ENCODE peak calls at places on chromosomes 13 and 19, in nine cellular contexts. One of them, this sample, is unnamed.

GRCh38 chr19:54439174-54439851 is 9.7 kb upstream of the LENG8 start:
- DNase-seq in fibroblast of mammary gland: no peak
- DNase-seq in Right ventricle myocardium superior: no peak
- DNase-seq in NCI-H1694 treated with DMSO at 0.1 percent for 48 hours: peak
- DNase-seq in GM12892: no peak
- DNase-seq in brain microvascular endothelial cell: peak
- DNase-seq in T-cell: no peak
- DNase-seq in activated CD4-positive, alpha-beta T cell treated with anti-CD3 and anti-CD28 coated beads, Interleukin-2, amount 10 ng/mL, durations not matched to agents 7 days and 5 days: peak
- DNase-seq in progenitor cell of endocrine pancreas: no peak
- DNase-seq in this sample: peak

GRCh38 chr13:65642301-65642700 is 1587.8 kb downstream of the PCDH9 start:
- DNase-seq in fibroblast of mammary gland: no peak
- DNase-seq in Right ventricle myocardium superior: no peak
- DNase-seq in NCI-H1694 treated with DMSO at 0.1 percent for 48 hours: no peak
- DNase-seq in GM12892: no peak
- DNase-seq in brain microvascular endothelial cell: no peak
- DNase-seq in T-cell: no peak
- DNase-seq in activated CD4-positive, alpha-beta T cell treated with anti-CD3 and anti-CD28 coated beads, Interleukin-2, amount 10 ng/mL, durations not matched to agents 7 days and 5 days: no peak
- DNase-seq in progenitor cell of endocrine pancreas: no peak
- DNase-seq in this sample: no peak

GRCh38 chr13:111204438-111205177 is 89.5 kb downstream of the ARHGEF7 start:
- DNase-seq in fibroblast of mammary gland: peak
- DNase-seq in Right ventricle myocardium superior: peak
- DNase-seq in NCI-H1694 treated with DMSO at 0.1 percent for 48 hours: no peak
- DNase-seq in GM12892: no peak
- DNase-seq in brain microvascular endothelial cell: peak
- DNase-seq in T-cell: no peak
- DNase-seq in activated CD4-positive, alpha-beta T cell treated with anti-CD3 and anti-CD28 coated beads, Interleukin-2, amount 10 ng/mL, durations not matched to agents 7 days and 5 days: no peak
- DNase-seq in progenitor cell of endocrine pancreas: no peak
- DNase-seq in this sample: peak

GRCh38 chr19:13329766-13330165 is 176.5 kb downstream of the CACNA1A start:
- DNase-seq in fibroblast of mammary gland: no peak
- DNase-seq in Right ventricle myocardium superior: no peak
- DNase-seq in NCI-H1694 treated with DMSO at 0.1 percent for 48 hours: no peak
- DNase-seq in GM12892: no peak
- DNase-seq in brain microvascular endothelial cell: no peak
- DNase-seq in T-cell: no peak
- DNase-seq in activated CD4-positive, alpha-beta T cell treated with anti-CD3 and anti-CD28 coated beads, Interleukin-2, amount 10 ng/mL, durations not matched to agents 7 days and 5 days: no peak
- DNase-seq in progenitor cell of endocrine pancreas: no peak
- DNase-seq in this sample: peak

GRCh38 chr13:23488442-23488841 is 54.9 kb upstream of the SACS start:
- DNase-seq in fibroblast of mammary gland: no peak
- DNase-seq in Right ventricle myocardium superior: no peak
- DNase-seq in NCI-H1694 treated with DMSO at 0.1 percent for 48 hours: no peak
- DNase-seq in GM12892: no peak
- DNase-seq in brain microvascular endothelial cell: peak
- DNase-seq in T-cell: no peak
- DNase-seq in activated CD4-positive, alpha-beta T cell treated with anti-CD3 and anti-CD28 coated beads, Interleukin-2, amount 10 ng/mL, durations not matched to agents 7 days and 5 days: no peak
- DNase-seq in progenitor cell of endocrine pancreas: no peak
- DNase-seq in this sample: peak

GRCh38 chr13:94542917-94543316 is 53.0 kb downstream of the TGDS start:
- DNase-seq in fibroblast of mammary gland: no peak
- DNase-seq in Right ventricle myocardium superior: no peak
- DNase-seq in NCI-H1694 treated with DMSO at 0.1 percent for 48 hours: no peak
- DNase-seq in GM12892: no peak
- DNase-seq in brain microvascular endothelial cell: no peak
- DNase-seq in T-cell: no peak
- DNase-seq in activated CD4-positive, alpha-beta T cell treated with anti-CD3 and anti-CD28 coated beads, Interleukin-2, amount 10 ng/mL, durations not matched to agents 7 days and 5 days: no peak
- DNase-seq in progenitor cell of endocrine pancreas: no peak
- DNase-seq in this sample: no peak

GRCh38 chr13:113932060-113932459 is 41.8 kb downstream of the C13orf46 start:
- DNase-seq in fibroblast of mammary gland: no peak
- DNase-seq in Right ventricle myocardium superior: no peak
- DNase-seq in NCI-H1694 treated with DMSO at 0.1 percent for 48 hours: no peak
- DNase-seq in GM12892: no peak
- DNase-seq in brain microvascular endothelial cell: no peak
- DNase-seq in T-cell: no peak
- DNase-seq in activated CD4-positive, alpha-beta T cell treated with anti-CD3 and anti-CD28 coated beads, Interleukin-2, amount 10 ng/mL, durations not matched to agents 7 days and 5 days: no peak
- DNase-seq in progenitor cell of endocrine pancreas: no peak
- DNase-seq in this sample: no peak

GRCh38 chr19:47267350-47267759 is 7.3 kb upstream of the INAFM1 start:
- DNase-seq in fibroblast of mammary gland: peak
- DNase-seq in Right ventricle myocardium superior: no peak
- DNase-seq in NCI-H1694 treated with DMSO at 0.1 percent for 48 hours: no peak
- DNase-seq in GM12892: no peak
- DNase-seq in brain microvascular endothelial cell: no peak
- DNase-seq in T-cell: no peak
- DNase-seq in activated CD4-positive, alpha-beta T cell treated with anti-CD3 and anti-CD28 coated beads, Interleukin-2, amount 10 ng/mL, durations not matched to agents 7 days and 5 days: no peak
- DNase-seq in progenitor cell of endocrine pancreas: no peak
- DNase-seq in this sample: no peak

GRCh38 chr19:5250127-5250659 is 90.4 kb downstream of the PTPRS start:
- DNase-seq in fibroblast of mammary gland: no peak
- DNase-seq in Right ventricle myocardium superior: peak
- DNase-seq in NCI-H1694 treated with DMSO at 0.1 percent for 48 hours: no peak
- DNase-seq in GM12892: no peak
- DNase-seq in brain microvascular endothelial cell: no peak
- DNase-seq in T-cell: no peak
- DNase-seq in activated CD4-positive, alpha-beta T cell treated with anti-CD3 and anti-CD28 coated beads, Interleukin-2, amount 10 ng/mL, durations not matched to agents 7 days and 5 days: no peak
- DNase-seq in progenitor cell of endocrine pancreas: no peak
- DNase-seq in this sample: no peak

GRCh38 chr13:114068723-114069322 is 63.6 kb downstream of the RASA3 start:
- DNase-seq in fibroblast of mammary gland: peak
- DNase-seq in Right ventricle myocardium superior: peak
- DNase-seq in NCI-H1694 treated with DMSO at 0.1 percent for 48 hours: no peak
- DNase-seq in GM12892: no peak
- DNase-seq in brain microvascular endothelial cell: no peak
- DNase-seq in T-cell: no peak
- DNase-seq in activated CD4-positive, alpha-beta T cell treated with anti-CD3 and anti-CD28 coated beads, Interleukin-2, amount 10 ng/mL, durations not matched to agents 7 days and 5 days: no peak
- DNase-seq in progenitor cell of endocrine pancreas: no peak
- DNase-seq in this sample: peak

GRCh38 chr13:99545979-99546378 is 44.7 kb downstream of the TM9SF2 start:
- DNase-seq in fibroblast of mammary gland: no peak
- DNase-seq in Right ventricle myocardium superior: no peak
- DNase-seq in NCI-H1694 treated with DMSO at 0.1 percent for 48 hours: no peak
- DNase-seq in GM12892: no peak
- DNase-seq in brain microvascular endothelial cell: no peak
- DNase-seq in T-cell: no peak
- DNase-seq in activated CD4-positive, alpha-beta T cell treated with anti-CD3 and anti-CD28 coated beads, Interleukin-2, amount 10 ng/mL, durations not matched to agents 7 days and 5 days: no peak
- DNase-seq in progenitor cell of endocrine pancreas: no peak
- DNase-seq in this sample: no peak

GRCh38 chr13:67238277-67238859 is 8.2 kb upstream of the PCDH9 start:
- DNase-seq in fibroblast of mammary gland: peak
- DNase-seq in Right ventricle myocardium superior: no peak
- DNase-seq in NCI-H1694 treated with DMSO at 0.1 percent for 48 hours: peak
- DNase-seq in GM12892: no peak
- DNase-seq in brain microvascular endothelial cell: no peak
- DNase-seq in T-cell: no peak
- DNase-seq in activated CD4-positive, alpha-beta T cell treated with anti-CD3 and anti-CD28 coated beads, Interleukin-2, amount 10 ng/mL, durations not matched to agents 7 days and 5 days: no peak
- DNase-seq in progenitor cell of endocrine pancreas: no peak
- DNase-seq in this sample: peak

GRCh38 chr19:19599190-19599535 is 19.3 kb downstream of the PBX4 start:
- DNase-seq in fibroblast of mammary gland: no peak
- DNase-seq in Right ventricle myocardium superior: no peak
- DNase-seq in NCI-H1694 treated with DMSO at 0.1 percent for 48 hours: no peak
- DNase-seq in GM12892: no peak
- DNase-seq in brain microvascular endothelial cell: no peak
- DNase-seq in T-cell: no peak
- DNase-seq in activated CD4-positive, alpha-beta T cell treated with anti-CD3 and anti-CD28 coated beads, Interleukin-2, amount 10 ng/mL, durations not matched to agents 7 days and 5 days: peak
- DNase-seq in progenitor cell of endocrine pancreas: no peak
- DNase-seq in this sample: no peak

GRCh38 chr19:54273811-54274210 is 7.1 kb downstream of the LILRB2 start:
- DNase-seq in fibroblast of mammary gland: no peak
- DNase-seq in Right ventricle myocardium superior: no peak
- DNase-seq in NCI-H1694 treated with DMSO at 0.1 percent for 48 hours: no peak
- DNase-seq in GM12892: no peak
- DNase-seq in brain microvascular endothelial cell: no peak
- DNase-seq in T-cell: no peak
- DNase-seq in activated CD4-positive, alpha-beta T cell treated with anti-CD3 and anti-CD28 coated beads, Interleukin-2, amount 10 ng/mL, durations not matched to agents 7 days and 5 days: no peak
- DNase-seq in progenitor cell of endocrine pancreas: no peak
- DNase-seq in this sample: no peak

GRCh38 chr19:10936661-10937084 is 8.1 kb downstream of the TIMM29 start:
- DNase-seq in fibroblast of mammary gland: peak
- DNase-seq in Right ventricle myocardium superior: no peak
- DNase-seq in NCI-H1694 treated with DMSO at 0.1 percent for 48 hours: peak
- DNase-seq in GM12892: no peak
- DNase-seq in brain microvascular endothelial cell: peak
- DNase-seq in T-cell: no peak
- DNase-seq in activated CD4-positive, alpha-beta T cell treated with anti-CD3 and anti-CD28 coated beads, Interleukin-2, amount 10 ng/mL, durations not matched to agents 7 days and 5 days: peak
- DNase-seq in progenitor cell of endocrine pancreas: peak
- DNase-seq in this sample: peak

GRCh38 chr19:35135389-35135909 is 590 bp upstream of the LGI4 start:
- DNase-seq in fibroblast of mammary gland: peak
- DNase-seq in Right ventricle myocardium superior: peak
- DNase-seq in NCI-H1694 treated with DMSO at 0.1 percent for 48 hours: peak
- DNase-seq in GM12892: peak
- DNase-seq in brain microvascular endothelial cell: peak
- DNase-seq in T-cell: no peak
- DNase-seq in activated CD4-positive, alpha-beta T cell treated with anti-CD3 and anti-CD28 coated beads, Interleukin-2, amount 10 ng/mL, durations not matched to agents 7 days and 5 days: peak
- DNase-seq in progenitor cell of endocrine pancreas: peak
- DNase-seq in this sample: peak

GRCh38 chr13:76216729-76217128 is 580.6 kb downstream of the LMO7 start:
- DNase-seq in fibroblast of mammary gland: peak
- DNase-seq in Right ventricle myocardium superior: no peak
- DNase-seq in NCI-H1694 treated with DMSO at 0.1 percent for 48 hours: peak
- DNase-seq in GM12892: no peak
- DNase-seq in brain microvascular endothelial cell: peak
- DNase-seq in T-cell: no peak
- DNase-seq in activated CD4-positive, alpha-beta T cell treated with anti-CD3 and anti-CD28 coated beads, Interleukin-2, amount 10 ng/mL, durations not matched to agents 7 days and 5 days: no peak
- DNase-seq in progenitor cell of endocrine pancreas: no peak
- DNase-seq in this sample: no peak

GRCh38 chr13:19927117-19927734 is 31.3 kb upstream of the ZMYM2 start:
- DNase-seq in fibroblast of mammary gland: peak
- DNase-seq in Right ventricle myocardium superior: no peak
- DNase-seq in NCI-H1694 treated with DMSO at 0.1 percent for 48 hours: peak
- DNase-seq in GM12892: no peak
- DNase-seq in brain microvascular endothelial cell: no peak
- DNase-seq in T-cell: no peak
- DNase-seq in activated CD4-positive, alpha-beta T cell treated with anti-CD3 and anti-CD28 coated beads, Interleukin-2, amount 10 ng/mL, durations not matched to agents 7 days and 5 days: no peak
- DNase-seq in progenitor cell of endocrine pancreas: no peak
- DNase-seq in this sample: peak

GRCh38 chr13:59458908-59459579 is 704.7 kb downstream of the DIAPH3 start:
- DNase-seq in fibroblast of mammary gland: peak
- DNase-seq in Right ventricle myocardium superior: peak
- DNase-seq in NCI-H1694 treated with DMSO at 0.1 percent for 48 hours: no peak
- DNase-seq in GM12892: no peak
- DNase-seq in brain microvascular endothelial cell: peak
- DNase-seq in T-cell: no peak
- DNase-seq in activated CD4-positive, alpha-beta T cell treated with anti-CD3 and anti-CD28 coated beads, Interleukin-2, amount 10 ng/mL, durations not matched to agents 7 days and 5 days: no peak
- DNase-seq in progenitor cell of endocrine pancreas: no peak
- DNase-seq in this sample: peak

GRCh38 chr19:43620061-43621001 is 902 bp upstream of the ZNF428 start:
- DNase-seq in fibroblast of mammary gland: no peak
- DNase-seq in Right ventricle myocardium superior: peak
- DNase-seq in NCI-H1694 treated with DMSO at 0.1 percent for 48 hours: no peak
- DNase-seq in GM12892: no peak
- DNase-seq in brain microvascular endothelial cell: no peak
- DNase-seq in T-cell: peak
- DNase-seq in activated CD4-positive, alpha-beta T cell treated with anti-CD3 and anti-CD28 coated beads, Interleukin-2, amount 10 ng/mL, durations not matched to agents 7 days and 5 days: no peak
- DNase-seq in progenitor cell of endocrine pancreas: no peak
- DNase-seq in this sample: no peak

GRCh38 chr19:18856385-18857126 is 24.8 kb downstream of the UPF1 start:
- DNase-seq in fibroblast of mammary gland: peak
- DNase-seq in Right ventricle myocardium superior: no peak
- DNase-seq in NCI-H1694 treated with DMSO at 0.1 percent for 48 hours: no peak
- DNase-seq in GM12892: no peak
- DNase-seq in brain microvascular endothelial cell: peak
- DNase-seq in T-cell: no peak
- DNase-seq in activated CD4-positive, alpha-beta T cell treated with anti-CD3 and anti-CD28 coated beads, Interleukin-2, amount 10 ng/mL, durations not matched to agents 7 days and 5 days: no peak
- DNase-seq in progenitor cell of endocrine pancreas: no peak
- DNase-seq in this sample: peak